ENCODE peak calls at places on chromosomes 4 and X, in five cellular contexts. Y is BE2C, A is progenitor cell of endocrine pancreas, X is tibial artery, H is lower lobe of right lung. S is an unnamed sample.

GRCh38 chr4:151045907-151046306 is 30.8 kb upstream of the LRBA start:
- DNase-seq in A (no peak), Y (peak; percentile 47), H (no peak), X (no peak), S (no peak)

GRCh38 chr4:151715881-151716280 is 44.9 kb downstream of the GATB start:
- DNase-seq in Y (no peak), A (no peak), H (no peak), X (no peak), S (no peak)

GRCh38 chr4:67332627-67333026 is 212.7 kb downstream of the CENPC start:
- DNase-seq in Y (peak; percentile 13), X (no peak), H (no peak), A (no peak), S (no peak)

GRCh38 chr4:52199574-52200338 is 148.7 kb downstream of the SPATA18 start:
- DNase-seq in Y (no peak), H (no peak), A (no peak), X (no peak), S (no peak)

GRCh38 chr4:10623241-10623640 is 61.3 kb downstream of the CLNK start:
- DNase-seq in A (no peak), X (no peak), Y (no peak), H (no peak), S (no peak)

GRCh38 chr4:150218447-150218846 is 140.2 kb downstream of the DCLK2 start:
- DNase-seq in A (no peak), Y (no peak), X (no peak), H (no peak), S (no peak)

GRCh38 chr4:169000315-169000714 is 9.7 kb downstream of the CBR4 start:
- DNase-seq in A (no peak), X (no peak), Y (no peak), H (no peak), S (no peak)

GRCh38 chr4:127124919-127125318 is 507.8 kb upstream of the INTU start:
- DNase-seq in Y (no peak), X (no peak), H (no peak), A (no peak), S (no peak)

GRCh38 chrX:47181301-47181700 is 12.3 kb upstream of the UBA1 start:
- DNase-seq in Y (no peak), A (no peak), H (no peak), X (no peak), S (no peak)

GRCh38 chrX:42491145-42491907 is 286.6 kb downstream of the PPP1R2C start:
- DNase-seq in H (no peak), Y (no peak), X (no peak), A (no peak), S (no peak)

GRCh38 chr4:165308606-165309005 is 18.9 kb upstream of the MSMO1 start:
- DNase-seq in A (no peak), X (no peak), Y (no peak), H (no peak), S (no peak)

GRCh38 chrX:129934461-129934860 is 28.5 kb downstream of the UTP14A start:
- DNase-seq in H (no peak), X (no peak), Y (no peak), A (no peak), S (no peak)

GRCh38 chr4:38004062-38004461 is 43.9 kb downstream of the PTTG2 start:
- DNase-seq in X (no peak), H (no peak), A (no peak), Y (no peak), S (no peak)

GRCh38 chrX:150446151-150446550 is 83.0 kb downstream of the MAMLD1 start:
- DNase-seq in Y (no peak), X (no peak), H (no peak), A (no peak), S (no peak)

GRCh38 chr4:155442267-155443105 is 65.7 kb upstream of the MAP9 start:
- DNase-seq in H (peak; percentile 79), A (peak; percentile 64), Y (peak; percentile 76), X (peak; percentile 87), S (peak; percentile 25)

GRCh38 chr4:43709443-43709842 is 739.2 kb downstream of the KCTD8 start:
- DNase-seq in H (no peak), X (no peak), Y (no peak), A (no peak), S (no peak)

GRCh38 chr4:126916626-126917140 is 716.1 kb upstream of the INTU start:
- DNase-seq in Y (no peak), H (no peak), X (no peak), A (no peak), S (no peak)

GRCh38 chrX:128807367-128807766 is 715.9 kb downstream of the SMARCA1 start:
- DNase-seq in A (no peak), Y (no peak), H (no peak), X (no peak), S (no peak)

GRCh38 chr4:92381640-92382039 is 77.9 kb downstream of the GRID2 start:
- DNase-seq in H (no peak), A (no peak), X (no peak), Y (no peak), S (no peak)

GRCh38 chr4:90845777-90846176 is 718.6 kb downstream of the CCSER1 start:
- DNase-seq in A (no peak), X (no peak), Y (no peak), H (no peak), S (no peak)

GRCh38 chr4:52658671-52659015 is 458 bp downstream of the USP46 start:
- DNase-seq in Y (no peak), X (no peak), H (no peak), A (no peak), S (no peak)

GRCh38 chr4:137471895-137472294 is 60.4 kb downstream of the PCDH18 start:
- DNase-seq in Y (no peak), X (no peak), H (no peak), A (no peak), S (no peak)

GRCh38 chr4:111639120-111639519 is 506.1 kb upstream of the FAM241A start:
- DNase-seq in Y (no peak), X (no peak), A (no peak), H (no peak), S (no peak)

GRCh38 chr4:155099231-155099630 is 109.2 kb upstream of the NPY2R start:
- DNase-seq in H (no peak), A (no peak), Y (no peak), X (no peak), S (no peak)

GRCh38 chr4:6105311-6105911 is 87.2 kb upstream of the C4orf50 start:
- DNase-seq in A (no peak), X (no peak), H (no peak), Y (no peak), S (no peak)

GRCh38 chrX:135528274-135528673 is 7.8 kb downstream of the INTS6L start:
- DNase-seq in Y (no peak), A (no peak), H (no peak), X (no peak), S (no peak)

GRCh38 chr4:125021189-125021588 is 293.6 kb upstream of the FAT4 start:
- DNase-seq in X (no peak), A (no peak), H (no peak), Y (no peak), S (no peak)

GRCh38 chrX:39693298-39693697 is 404.5 kb downstream of the BCOR start:
- DNase-seq in H (no peak), A (peak; percentile 31), Y (peak; percentile 58), X (no peak), S (no peak)

GRCh38 chrX:15500497-15500966 is at the start of gene BMX:
- DNase-seq in A (no peak), Y (no peak), H (peak; percentile 47), X (no peak), S (no peak)

GRCh38 chrX:139967300-139967699 is 2.0 kb upstream of the CXorf66 start:
- DNase-seq in H (no peak), A (no peak), Y (peak; percentile 7), X (no peak), S (no peak)

GRCh38 chr4:142883433-142883832 is 37.3 kb upstream of the INPP4B start:
- DNase-seq in H (no peak), X (no peak), Y (no peak), A (no peak), S (no peak)

GRCh38 chr4:70657326-70657725 is 9.0 kb downstream of the JCHAIN start:
- DNase-seq in H (no peak), X (no peak), A (no peak), Y (no peak), S (no peak)

GRCh38 chr4:70654605-70655011 is 11.7 kb downstream of the JCHAIN start:
- DNase-seq in H (no peak), Y (no peak), A (no peak), X (no peak), S (no peak)

DNA sequence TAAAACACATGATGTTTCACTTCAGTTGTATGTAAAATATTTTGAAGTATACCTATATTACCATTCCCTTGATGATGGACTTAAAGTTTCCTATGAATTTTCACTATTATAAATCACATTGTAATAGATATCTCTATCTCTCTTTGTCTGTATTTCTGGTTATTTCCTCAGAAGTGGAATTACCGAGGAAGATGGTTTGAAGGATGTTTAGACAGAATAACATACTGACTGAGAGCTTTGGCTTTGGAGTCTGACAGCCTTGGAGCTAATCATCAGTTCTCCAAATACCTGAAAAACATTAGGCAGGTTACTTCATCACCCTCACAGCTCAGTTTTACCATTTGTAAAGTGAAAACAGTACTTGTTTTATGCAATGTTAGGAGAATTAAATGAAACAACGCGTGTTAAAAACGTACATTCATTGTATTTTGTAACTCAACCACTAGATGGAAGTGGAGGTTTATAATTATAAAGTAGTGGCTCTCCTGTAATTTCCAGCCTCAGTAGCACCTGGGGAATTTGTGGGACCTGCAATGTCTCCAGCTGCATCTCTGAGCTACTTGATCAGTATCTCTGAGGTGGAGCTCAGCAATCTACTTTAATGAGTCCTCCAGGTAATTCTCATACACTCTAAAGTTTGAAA is 14.3 kb downstream of the JCHAIN start:
- DNase-seq in Y (no peak), X (no peak), H (no peak), A (no peak), S (no peak)
- TF ChIP-seq CTCF in Y (peak; percentile 53), X (peak; percentile 63), H (peak; percentile 51), A (peak; percentile 66), S (peak; percentile 71)

DNA sequence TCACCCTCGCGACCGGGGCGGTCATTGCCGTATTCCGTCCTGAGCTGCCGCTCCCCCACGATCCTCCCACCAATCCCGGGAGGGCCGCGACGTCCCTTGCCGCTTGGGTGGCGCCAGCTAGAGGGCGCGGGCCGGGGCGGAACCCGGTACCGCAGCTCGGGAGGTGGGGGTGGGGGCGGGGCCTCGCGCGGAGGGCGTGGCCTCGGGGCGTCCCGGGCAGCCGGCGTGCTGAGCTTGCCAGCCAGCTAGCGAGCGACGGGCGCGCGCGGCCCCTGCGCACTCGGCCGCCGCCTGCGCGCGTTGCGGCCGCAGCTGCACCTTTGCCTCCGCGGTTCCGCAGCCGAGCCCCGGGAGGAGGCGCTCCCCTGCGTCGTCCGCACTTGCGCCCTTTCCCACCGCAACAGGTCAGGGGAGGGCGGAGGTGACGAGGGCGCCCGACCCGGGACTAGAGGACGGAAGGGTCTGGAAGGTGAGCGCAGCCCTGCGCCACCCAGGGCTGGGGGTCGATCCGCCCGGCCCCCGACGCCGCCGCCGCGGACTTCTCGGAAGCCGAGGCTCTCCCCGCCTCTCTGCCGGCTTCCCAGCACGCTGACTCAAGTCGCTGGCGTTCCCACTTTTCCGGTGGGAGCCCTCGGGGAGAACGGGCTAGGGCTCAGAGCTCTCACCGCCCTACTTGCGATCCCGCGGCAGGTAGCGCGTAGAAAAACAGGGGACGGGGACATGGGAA is at the start of gene AFF1:
- DNase-seq in Y (peak; percentile 94), A (peak; percentile 94), X (peak; percentile 98), H (peak; percentile 96), S (peak; percentile 81)
- TF ChIP-seq CTCF in Y (peak; percentile 27), A (peak; percentile 49), X (peak; percentile 29), H (peak; percentile 43), S (peak; percentile 47)

GRCh38 chrX:153744210-153745066 is 19.6 kb upstream of the PLXNB3 start:
- DNase-seq in H (no peak), A (no peak), X (peak; percentile 91), Y (peak; percentile 61), S (no peak)
- TF ChIP-seq CTCF in H (peak; percentile 0), A (peak; percentile 44), X (no peak), Y (peak; percentile 45), S (no peak)

GRCh38 chr4:47238697-47239096 is 207.3 kb downstream of the GABRB1 start:
- DNase-seq in H (no peak), Y (no peak), A (no peak), X (no peak), S (no peak)
- TF ChIP-seq CTCF in H (no peak), Y (no peak), A (no peak), X (no peak), S (no peak)